ENCODE peak calls at places on chromosomes 16 and 17, in four cellular contexts. T is right lobe of liver, A is tibial artery, L is hepatocyte. G is an unnamed sample.

GRCh38 chr16:54054237-54054780 is 232.3 kb downstream of the IRX3 start:
- DNase-seq in T (no peak), A (no peak), L (no peak), G (no peak)

GRCh38 chr16:27743963-27744362 is 194.0 kb downstream of the KATNIP start:
- DNase-seq in T (no peak), L (no peak), A (no peak), G (no peak)

GRCh38 chr16:85146922-85147651 is 34.8 kb upstream of the CIBAR2 start:
- DNase-seq in T (no peak), L (no peak), A (no peak), G (peak; percentile 57)

GRCh38 chr16:79587897-79588296 is 12.6 kb downstream of the MAF start:
- DNase-seq in T (no peak), A (no peak), L (no peak), G (no peak)

GRCh38 chr17:38599398-38599856 is 6.3 kb downstream of the SRCIN1 start:
- DNase-seq in L (no peak), T (no peak), A (no peak), G (no peak)

GRCh38 chr17:1541367-1541904 is 21.2 kb downstream of the PITPNA start:
- DNase-seq in T (no peak), A (no peak), L (no peak), G (no peak)

GRCh38 chr17:45578516-45579455 is 88.3 kb upstream of the PLEKHM1 start:
- DNase-seq in L (peak; percentile 16), T (no peak), A (no peak), G (no peak)

GRCh38 chr17:21300601-21301571 is 16.4 kb downstream of the MAP2K3 start:
- DNase-seq in A (no peak), T (peak; percentile 18), L (no peak), G (no peak)

GRCh38 chr16:89031715-89032659 is 55.0 kb upstream of the CBFA2T3 start:
- DNase-seq in L (no peak), T (peak; percentile 36), A (no peak), G (peak; percentile 87)

GRCh38 chr17:15951368-15952047 is 6.6 kb downstream of the ADORA2B start:
- DNase-seq in T (no peak), A (no peak), L (no peak), G (no peak)

GRCh38 chr16:35409503-35409902 is 1950.1 kb downstream of the TP53TG3F start:
- DNase-seq in A (no peak), L (no peak), T (no peak), G (no peak)

GRCh38 chr17:62628845-62629555 is 1.5 kb downstream of the MRC2 start:
- DNase-seq in T (no peak), A (peak; percentile 73), L (peak; percentile 55), G (no peak)

GRCh38 chr17:9016941-9017552 is 4.3 kb upstream of the NTN1 start:
- DNase-seq in T (no peak), A (peak; percentile 6), L (peak; percentile 33), G (no peak)

GRCh38 chr16:57966133-57966805 is 4.7 kb downstream of the CNGB1 start:
- DNase-seq in A (no peak), L (no peak), T (no peak), G (no peak)

GRCh38 chr16:55021595-55022475 is 91.2 kb downstream of the IRX5 start:
- DNase-seq in T (no peak), A (peak; percentile 28), L (peak; percentile 65), G (no peak)

GRCh38 chr16:86946396-86946795 is 368.0 kb downstream of the FOXL1 start:
- DNase-seq in T (no peak), A (no peak), L (no peak), G (no peak)

GRCh38 chr17:31291820-31292219 is 5.2 kb downstream of the OMG start:
- DNase-seq in L (no peak), T (no peak), A (no peak), G (no peak)

GRCh38 chr17:33014751-33015150 is 23.1 kb downstream of the SPACA3 start:
- DNase-seq in L (peak; percentile 45), T (peak; percentile 57), A (peak; percentile 32), G (no peak)

GRCh38 chr17:52212851-52213250 is 54.3 kb upstream of the CA10 start:
- DNase-seq in L (no peak), T (no peak), A (no peak), G (no peak)

GRCh38 chr17:74442670-74443515 is 11.0 kb downstream of the GPRC5C start:
- DNase-seq in T (peak; percentile 93), A (peak; percentile 95), L (peak; percentile 93), G (peak; percentile 92)

GRCh38 chr17:6786618-6787017 is 10.6 kb downstream of the FBXO39 start:
- DNase-seq in A (no peak), L (no peak), T (no peak), G (no peak)

GRCh38 chr17:14206891-14207290 is 29.8 kb downstream of the CDRT15 start:
- DNase-seq in A (no peak), T (no peak), L (no peak), G (no peak)

GRCh38 chr16:78896280-78896679 is 704.3 kb downstream of the MAF start:
- DNase-seq in L (no peak), T (no peak), A (no peak), G (no peak)

GRCh38 chr17:30942311-30943079 is 20.8 kb downstream of the ADAP2 start:
- DNase-seq in T (no peak), A (no peak), L (no peak), G (no peak)

GRCh38 chr16:476039-476438 is 50.6 kb downstream of the RAB11FIP3 start:
- DNase-seq in L (no peak), A (no peak), T (no peak), G (no peak)

GRCh38 chr17:80722656-80723055 is 178.0 kb downstream of the RPTOR start:
- DNase-seq in T (no peak), L (no peak), A (no peak), G (no peak)
- H3K4me1 ChIP-seq in T (no peaks in the 10 kb centered on the region), L (peaks cover 14% of the 10 kb centered on the region), A (no peaks in the 10 kb centered on the region), G (no peaks in the 10 kb centered on the region)

DNA sequence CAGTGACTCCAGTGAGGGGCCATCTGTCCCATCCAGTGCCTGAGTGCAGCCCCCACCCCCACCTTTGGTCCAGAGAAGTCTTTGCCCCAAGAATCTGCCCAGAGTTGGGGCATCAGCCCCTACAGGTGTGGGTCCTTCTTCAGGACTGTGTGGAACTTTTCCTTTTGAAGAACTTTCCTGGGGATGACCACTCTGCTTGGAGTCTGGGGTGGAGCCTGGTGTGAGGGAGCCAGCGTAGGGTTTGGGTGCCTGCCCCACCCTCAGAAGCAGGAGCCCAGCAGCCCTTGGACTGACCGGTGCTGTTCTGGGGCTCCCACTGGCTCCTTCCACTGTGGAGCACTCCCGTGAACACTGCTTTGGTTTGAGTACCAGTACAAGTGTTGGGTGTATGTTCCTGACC is 19.3 kb downstream of the MPRIP start:
- DNase-seq in A (peak; percentile 54), L (no peak), T (no peak), G (no peak)
- H3K4me1 ChIP-seq in A (peaks cover 100% of the 10 kb centered on the region), L (no peaks in the 10 kb centered on the region), T (no peaks in the 10 kb centered on the region), G (peaks cover 59% of the 10 kb centered on the region)

GRCh38 chr16:20915733-20916132 is 15.2 kb downstream of the LYRM1 start:
- DNase-seq in T (no peak), L (no peak), A (no peak), G (no peak)

GRCh38 chr16:20911361-20911760 is 10.8 kb downstream of the LYRM1 start:
- DNase-seq in L (no peak), T (no peak), A (no peak), G (no peak)

GRCh38 chr16:20906225-20906870 is 5.8 kb downstream of the LYRM1 start:
- DNase-seq in A (no peak), T (no peak), L (no peak), G (no peak)

GRCh38 chr16:20906871-20907255 is 6.3 kb downstream of the LYRM1 start:
- DNase-seq in A (no peak), L (no peak), T (no peak), G (no peak)

GRCh38 chr16:20910781-20911321 is 10.3 kb downstream of the LYRM1 start:
- DNase-seq in L (peak; percentile 34), T (no peak), A (no peak), G (no peak)
- H3K4me1 ChIP-seq in L (peaks cover 17% of the 10 kb centered on the region), T (no peaks in the 10 kb centered on the region), A (peaks cover 90% of the 10 kb centered on the region), G (peaks cover 85% of the 10 kb centered on the region)

GRCh38 chr16:11307639-11308492 is 26.7 kb upstream of the PRM1 start:
- DNase-seq in L (peak; percentile 44), A (no peak), T (no peak), G (no peak)
- H3K4me1 ChIP-seq in L (peaks cover 30% of the 10 kb centered on the region), A (peaks cover 5% of the 10 kb centered on the region), T (no peaks in the 10 kb centered on the region), G (peaks cover 4% of the 10 kb centered on the region)

DNA sequence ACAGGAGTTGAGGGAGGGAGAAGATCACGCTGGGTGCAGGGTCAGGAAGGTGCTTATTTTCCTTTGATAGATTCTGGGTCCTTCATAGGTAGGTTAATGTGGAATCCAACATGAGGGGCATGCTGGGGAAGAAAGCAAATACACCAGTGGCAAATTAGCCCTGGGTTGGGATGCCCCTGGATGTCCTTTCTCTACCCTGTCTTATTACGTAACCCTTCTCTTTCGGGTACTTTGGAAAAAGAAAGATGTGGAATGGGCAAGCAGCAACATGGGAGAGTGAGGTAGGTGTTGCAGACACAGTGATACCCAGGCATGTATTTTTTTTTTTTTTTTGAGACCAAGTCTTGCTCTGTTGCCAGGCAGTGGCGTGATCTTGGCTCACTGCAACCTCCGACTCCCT is 9.1 kb downstream of the SLC7A6 start:
- DNase-seq in L (no peak), A (no peak), T (no peak), G (no peak)
- H3K4me1 ChIP-seq in L (peaks cover 5% of the 10 kb centered on the region), A (peaks cover 29% of the 10 kb centered on the region), T (no peaks in the 10 kb centered on the region), G (peaks cover 27% of the 10 kb centered on the region)